ENCODE peak calls at places on chromosome 17, in four cellular contexts. V is stimulated activated CD4-positive, alpha-beta T cell treated with anti-CD3 and anti-CD28 coated beads, Interleukin-2, amount 100 ng/mL, for 24 hours; L is activated CD8-positive, alpha-beta memory T cell treated with anti-CD3 and anti-CD28 coated beads, Interleukin-2, amount 50 U/mL, for 4 hours; N is AG08396. R is an unnamed sample.
A peak's percentile ranks its signal among the peaks of the same experiment; 100 is the strongest.

GRCh38 chr17:44095647-44096496 is 25.3 kb downstream of the G6PC3 start:
- DNase-seq in V (no peak), L (no peak), N (peak; percentile 77), R (peak; percentile 63)

GRCh38 chr17:1907818-1908698 is 78.3 kb downstream of the RPA1 start:
- DNase-seq in V (peak; percentile 27), L (no peak), N (peak; percentile 60), R (no peak)

GRCh38 chr17:77645441-77646430 is 312.8 kb upstream of the TNRC6C start:
- DNase-seq in V (peak; percentile 63), L (peak; percentile 56), N (no peak), R (no peak)

GRCh38 chr17:38430316-38430715 is 2.1 kb downstream of the ARHGAP23 start:
- DNase-seq in V (no peak), L (no peak), N (peak; percentile 68), R (no peak)

GRCh38 chr17:68035131-68035522 is 408 bp upstream of the KPNA2 start:
- DNase-seq in V (peak; percentile 94), L (peak; percentile 86), N (no peak), R (no peak)

GRCh38 chr17:37291351-37291750 is 84.4 kb upstream of the C17orf78 start:
- DNase-seq in V (no peak), L (no peak), N (no peak), R (no peak)

GRCh38 chr17:15782809-15783208 is 50.7 kb downstream of the TBC1D26 start:
- DNase-seq in V (peak; percentile 51), L (peak; percentile 14), N (peak; percentile 28), R (no peak)

GRCh38 chr17:27995554-27995953 is 46.9 kb upstream of the NLK start:
- DNase-seq in V (no peak), L (no peak), N (no peak), R (no peak)

GRCh38 chr17:45648642-45649041 is 135.5 kb upstream of the CRHR1 start:
- DNase-seq in V (no peak), L (no peak), N (no peak), R (no peak)

GRCh38 chr17:73933871-73934270 is 269.6 kb upstream of the RPL38 start:
- DNase-seq in V (no peak), L (no peak), N (no peak), R (no peak)

GRCh38 chr17:49365667-49366066 is 3.6 kb upstream of the ZNF652 start:
- DNase-seq in V (no peak), L (peak; percentile 27), N (peak; percentile 25), R (no peak)

GRCh38 chr17:66301864-66302741 is at the start of gene PRKCA:
- DNase-seq in V (peak; percentile 80), L (peak; percentile 71), N (peak; percentile 93), R (no peak)

GRCh38 chr17:67994827-67995567 is 1.3 kb downstream of the C17orf58 start:
- DNase-seq in V (no peak), L (no peak), N (peak; percentile 88), R (peak; percentile 53)

GRCh38 chr17:73317554-73318426 is 6.0 kb upstream of the CDC42EP4 start:
- DNase-seq in V (no peak), L (no peak), N (no peak), R (no peak)

GRCh38 chr17:38459556-38459955 is 31.3 kb downstream of the ARHGAP23 start:
- DNase-seq in V (no peak), L (no peak), N (no peak), R (no peak)

R was measured in BJ.